ENCODE peak calls at places on chromosomes 12 and 14, in five cellular contexts. U is trophoblast cell, C is neuronal stem cell, T is IMR-90, O is H9. Q is an unnamed sample. For H3K27me3, the result is how much of the 10 kb centered on the place peaks cover.

GRCh38 chr12:40946612-40947194 is 241.4 kb upstream of the PDZRN4 start:
- DNase-seq in T (peak), U (no peak), C (peak), O (no peak), Q (peak)

GRCh38 chr12:54337854-54338650 is 13.1 kb downstream of the COPZ1 start:
- DNase-seq in T (peak), U (no peak), O (no peak), C (no peak), Q (peak)

GRCh38 chr14:75752907-75753594 is 92.0 kb downstream of the TTLL5 start:
- DNase-seq in C (no peak), T (peak), O (no peak), U (no peak), Q (no peak)

GRCh38 chr12:11719678-11720099 is 70.2 kb downstream of the ETV6 start:
- DNase-seq in U (peak), C (no peak), T (peak), O (peak), Q (peak)

GRCh38 chr12:25151476-25151875 is 43.5 kb downstream of the DNAI7 start:
- DNase-seq in U (peak), T (peak), O (peak), C (no peak), Q (peak)

GRCh38 chr12:109458771-109459208 is 18.3 kb downstream of the KCTD10 start:
- DNase-seq in O (peak), C (peak), T (peak), U (no peak), Q (peak)

GRCh38 chr14:70754989-70755388 is 54.3 kb downstream of the MAP3K9 start:
- DNase-seq in O (peak), U (no peak), T (no peak), C (no peak), Q (no peak)

GRCh38 chr12:26109343-26109841 is 15.4 kb downstream of the BHLHE41 start:
- DNase-seq in O (no peak), U (no peak), C (no peak), T (peak), Q (peak)

GRCh38 chr12:29317556-29318363 is 63.2 kb downstream of the ERGIC2 start:
- DNase-seq in U (peak), O (peak), C (peak), T (peak), Q (peak)

GRCh38 chr12:91507754-91508153 is 325.1 kb upstream of the DCN start:
- DNase-seq in U (no peak), T (no peak), C (no peak), O (no peak), Q (peak)

GRCh38 chr14:35879654-35880249 is 53.6 kb downstream of the BRMS1L start:
- DNase-seq in T (peak), C (no peak), U (no peak), O (no peak), Q (peak)

GRCh38 chr14:21241218-21241819 is 27.9 kb downstream of the HNRNPC start:
- DNase-seq in C (no peak), U (no peak), T (peak), O (no peak), Q (peak)

GRCh38 chr12:57221169-57221917 is 4.7 kb downstream of the NXPH4 start:
- DNase-seq in O (no peak), C (no peak), U (no peak), T (no peak), Q (no peak)

GRCh38 chr12:57224278-57224972 is 5.1 kb upstream of the SHMT2 start:
- DNase-seq in O (no peak), T (no peak), U (no peak), C (no peak), Q (no peak)

GRCh38 chr12:57224973-57225679 is 4.4 kb upstream of the SHMT2 start:
- DNase-seq in T (no peak), O (peak), U (no peak), C (no peak), Q (peak)

GRCh38 chr12:57222286-57223190 is 5.9 kb downstream of the NXPH4 start:
- DNase-seq in O (no peak), T (no peak), U (no peak), C (no peak), Q (no peak)

DNA sequence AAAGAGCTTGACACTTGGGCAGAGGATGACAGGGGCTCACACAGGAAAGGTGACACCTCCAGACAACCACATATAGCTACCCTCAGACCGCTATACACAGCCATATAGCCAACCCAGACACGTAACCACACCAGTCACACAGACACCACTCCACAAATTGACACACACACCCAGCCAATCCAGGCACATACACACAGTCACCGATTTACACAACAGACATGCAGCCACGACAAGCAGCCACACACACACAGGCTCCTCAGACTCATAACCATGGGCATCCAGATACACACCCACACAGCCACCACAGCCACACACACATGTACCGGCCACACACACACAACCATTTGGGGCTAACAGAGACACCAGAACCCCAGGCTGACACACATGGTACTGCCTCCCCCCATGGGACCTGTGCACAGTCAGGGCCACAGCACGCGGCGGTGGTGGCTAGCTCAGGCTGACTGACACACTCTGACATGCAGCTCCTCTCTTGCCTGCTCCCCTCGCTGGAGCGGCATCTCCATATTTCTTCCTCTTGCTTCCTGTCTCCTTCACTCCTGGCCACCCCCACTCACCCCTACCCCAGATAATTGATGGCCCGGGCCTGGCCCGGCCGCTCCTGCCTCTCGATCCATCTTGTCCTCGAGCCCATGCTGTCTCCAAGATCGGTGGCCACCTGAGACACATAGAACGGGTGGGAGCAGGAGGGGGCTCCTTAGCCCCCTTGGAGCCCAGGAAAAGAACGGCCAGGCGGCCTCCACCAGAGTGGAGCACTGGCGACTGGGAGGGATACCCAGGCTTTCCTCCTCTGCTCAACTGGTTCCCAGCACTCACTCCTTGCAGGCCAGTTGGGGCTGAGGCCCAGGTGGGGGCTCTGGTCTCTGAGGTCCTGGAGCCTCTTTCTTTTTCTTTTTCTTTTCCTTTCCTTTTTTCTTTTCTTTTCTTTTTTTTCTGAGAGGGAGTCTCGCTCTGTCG is 6.0 kb upstream of the SHMT2 start:
- DNase-seq in C (no peak), O (no peak), U (no peak), T (no peak), Q (no peak)
- H3K27me3 ChIP-seq in C (half or more), O (half or more), U (half or more), T (under half), Q (under half)

GRCh38 chr12:66679441-66680069 is 679 bp upstream of the GRIP1 start:
- DNase-seq in U (no peak), T (no peak), C (no peak), O (no peak), Q (no peak)
- H2AK5ac ChIP-seq in U (no peak), T (no peak), C (no peak), O (no peak), Q (no peak)

GRCh38 chr12:117363263-117363662 is 1.8 kb upstream of the NOS1 start:
- DNase-seq in U (no peak), C (no peak), O (no peak), T (no peak), Q (no peak)

GRCh38 chr12:117362391-117362790 is 965 bp upstream of the NOS1 start:
- DNase-seq in T (no peak), U (no peak), C (no peak), O (no peak), Q (no peak)

GRCh38 chr12:117363953-117364486 is 2.6 kb upstream of the NOS1 start:
- DNase-seq in O (no peak), T (no peak), C (no peak), U (no peak), Q (no peak)

GRCh38 chr12:117367006-117367638 is 5.7 kb upstream of the NOS1 start:
- DNase-seq in U (peak), O (peak), T (peak), C (peak), Q (peak)

GRCh38 chr12:117365072-117365616 is 3.7 kb upstream of the NOS1 start:
- DNase-seq in U (no peak), T (no peak), O (no peak), C (no peak), Q (no peak)
- H3K27me3 ChIP-seq in U (under half), T (under half), O (under half), C (half or more), Q (half or more)

DNA sequence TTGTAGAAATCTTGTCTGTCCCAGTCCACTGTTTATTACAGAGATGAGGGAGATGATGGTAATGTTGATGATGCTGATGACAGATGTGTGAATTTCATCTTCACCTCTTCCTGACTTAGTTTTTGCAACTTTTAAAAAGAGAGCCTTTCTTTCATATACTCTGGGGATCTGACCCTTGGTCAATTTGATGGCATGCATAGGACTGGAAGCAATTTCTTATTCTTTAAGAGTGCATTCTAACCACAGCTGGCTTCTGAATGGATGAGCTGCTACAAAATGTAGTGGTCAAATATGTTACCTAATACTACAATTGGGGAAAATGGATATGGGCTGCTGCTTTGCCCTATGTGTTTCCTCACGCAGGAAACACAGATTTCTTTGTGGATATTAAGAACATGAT is 80.8 kb downstream of the MYRFL start:
- DNase-seq in O (no peak), U (no peak), C (no peak), T (no peak), Q (no peak)
- H2AK5ac ChIP-seq in O (no peak), U (no peak), C (no peak), T (no peak), Q (no peak)

GRCh38 chr12:57626929-57627445 is 6.0 kb downstream of the B4GALNT1 start:
- DNase-seq in O (no peak), U (no peak), C (no peak), T (no peak), Q (no peak)
- H3K27me3 ChIP-seq in O (half or more), U (half or more), C (half or more), T (half or more), Q (half or more)

Q was measured in mesenchymal stem cell.